ENCODE peak calls at places on chromosome 15, in ten cellular contexts. One of them, this sample, is unnamed.

GRCh38 chr15:62122249-62122648 is 42.8 kb downstream of the C2CD4B start:
- DNase-seq in AG04450: no peak
- DNase-seq in H1: no peak
- DNase-seq in type B pancreatic cell: no peak
- DNase-seq in LNCaP clone FGC: no peak
- DNase-seq in cardiac muscle cell: no peak
- DNase-seq in PC-9: no peak
- DNase-seq in nephron progenitor cell: no peak
- DNase-seq in lung: no peak
- DNase-seq in A549: no peak
- DNase-seq in this sample: peak

GRCh38 chr15:22988811-22989210 is 8.6 kb upstream of the CYFIP1 start:
- DNase-seq in H1: no peak
- DNase-seq in nephron progenitor cell: no peak
- DNase-seq in LNCaP clone FGC: no peak
- DNase-seq in lung: no peak
- DNase-seq in cardiac muscle cell: no peak
- DNase-seq in AG04450: no peak
- DNase-seq in type B pancreatic cell: no peak
- DNase-seq in A549: no peak
- DNase-seq in PC-9: no peak
- DNase-seq in this sample: no peak

GRCh38 chr15:42275780-42276395 is 2.7 kb upstream of the TMEM87A start:
- DNase-seq in nephron progenitor cell: no peak
- DNase-seq in type B pancreatic cell: no peak
- DNase-seq in H1: no peak
- DNase-seq in AG04450: no peak
- DNase-seq in LNCaP clone FGC: no peak
- DNase-seq in cardiac muscle cell: no peak
- DNase-seq in A549: no peak
- DNase-seq in lung: no peak
- DNase-seq in PC-9: no peak
- DNase-seq in this sample: no peak

GRCh38 chr15:58407366-58407765 is 24.4 kb upstream of the LIPC start:
- DNase-seq in lung: no peak
- DNase-seq in AG04450: no peak
- DNase-seq in cardiac muscle cell: no peak
- DNase-seq in PC-9: no peak
- DNase-seq in type B pancreatic cell: no peak
- DNase-seq in nephron progenitor cell: no peak
- DNase-seq in LNCaP clone FGC: no peak
- DNase-seq in H1: no peak
- DNase-seq in A549: no peak
- DNase-seq in this sample: no peak

GRCh38 chr15:68639926-68640600 is 61.3 kb downstream of the CORO2B start:
- DNase-seq in AG04450: no peak
- DNase-seq in type B pancreatic cell: no peak
- DNase-seq in lung: no peak
- DNase-seq in PC-9: no peak
- DNase-seq in cardiac muscle cell: no peak
- DNase-seq in LNCaP clone FGC: no peak
- DNase-seq in nephron progenitor cell: no peak
- DNase-seq in A549: no peak
- DNase-seq in H1: no peak
- DNase-seq in this sample: no peak

GRCh38 chr15:40511472-40512133 is 40.8 kb downstream of the CHST14 start:
- DNase-seq in AG04450: no peak
- DNase-seq in lung: peak
- DNase-seq in H1: peak
- DNase-seq in nephron progenitor cell: peak
- DNase-seq in cardiac muscle cell: peak
- DNase-seq in A549: peak
- DNase-seq in LNCaP clone FGC: peak
- DNase-seq in type B pancreatic cell: peak
- DNase-seq in PC-9: peak
- DNase-seq in this sample: peak

GRCh38 chr15:84598993-84599392 is 1.8 kb upstream of the ZSCAN2 start:
- DNase-seq in AG04450: peak
- DNase-seq in nephron progenitor cell: peak
- DNase-seq in LNCaP clone FGC: no peak
- DNase-seq in lung: no peak
- DNase-seq in H1: peak
- DNase-seq in cardiac muscle cell: peak
- DNase-seq in A549: peak
- DNase-seq in type B pancreatic cell: no peak
- DNase-seq in PC-9: peak
- DNase-seq in this sample: peak

GRCh38 chr15:38559131-38559530 is 5.5 kb downstream of the RASGRP1 start:
- DNase-seq in lung: no peak
- DNase-seq in LNCaP clone FGC: no peak
- DNase-seq in AG04450: no peak
- DNase-seq in A549: no peak
- DNase-seq in H1: no peak
- DNase-seq in type B pancreatic cell: no peak
- DNase-seq in cardiac muscle cell: no peak
- DNase-seq in PC-9: no peak
- DNase-seq in nephron progenitor cell: no peak
- DNase-seq in this sample: no peak

GRCh38 chr15:45521596-45522167 is 873 bp downstream of the SLC30A4 start:
- DNase-seq in PC-9: no peak
- DNase-seq in A549: peak
- DNase-seq in LNCaP clone FGC: peak
- DNase-seq in AG04450: no peak
- DNase-seq in cardiac muscle cell: peak
- DNase-seq in nephron progenitor cell: no peak
- DNase-seq in lung: no peak
- DNase-seq in H1: no peak
- DNase-seq in type B pancreatic cell: no peak
- DNase-seq in this sample: peak

GRCh38 chr15:43769584-43770228 is 7.1 kb downstream of the ELL3 start:
- DNase-seq in lung: no peak
- DNase-seq in nephron progenitor cell: peak
- DNase-seq in LNCaP clone FGC: no peak
- DNase-seq in cardiac muscle cell: peak
- DNase-seq in H1: peak
- DNase-seq in type B pancreatic cell: no peak
- DNase-seq in PC-9: peak
- DNase-seq in A549: peak
- DNase-seq in AG04450: peak
- DNase-seq in this sample: peak

GRCh38 chr15:96200357-96200972 is 130.0 kb upstream of the NR2F2 start:
- DNase-seq in lung: no peak
- DNase-seq in type B pancreatic cell: no peak
- DNase-seq in H1: no peak
- DNase-seq in PC-9: peak
- DNase-seq in cardiac muscle cell: no peak
- DNase-seq in AG04450: no peak
- DNase-seq in nephron progenitor cell: no peak
- DNase-seq in LNCaP clone FGC: no peak
- DNase-seq in A549: no peak
- DNase-seq in this sample: no peak

GRCh38 chr15:47991376-47991775 is 129.4 kb upstream of the SLC24A5 start:
- DNase-seq in nephron progenitor cell: no peak
- DNase-seq in A549: no peak
- DNase-seq in H1: no peak
- DNase-seq in lung: no peak
- DNase-seq in PC-9: no peak
- DNase-seq in cardiac muscle cell: no peak
- DNase-seq in type B pancreatic cell: no peak
- DNase-seq in AG04450: no peak
- DNase-seq in LNCaP clone FGC: no peak
- DNase-seq in this sample: no peak

GRCh38 chr15:99432271-99433025 is 133.3 kb upstream of the MEF2A start:
- DNase-seq in type B pancreatic cell: no peak
- DNase-seq in PC-9: no peak
- DNase-seq in LNCaP clone FGC: no peak
- DNase-seq in AG04450: no peak
- DNase-seq in H1: no peak
- DNase-seq in lung: no peak
- DNase-seq in A549: no peak
- DNase-seq in cardiac muscle cell: no peak
- DNase-seq in nephron progenitor cell: no peak
- DNase-seq in this sample: no peak

GRCh38 chr15:87753539-87753938 is 503.0 kb downstream of the NTRK3 start:
- DNase-seq in PC-9: no peak
- DNase-seq in type B pancreatic cell: no peak
- DNase-seq in cardiac muscle cell: no peak
- DNase-seq in A549: peak
- DNase-seq in H1: no peak
- DNase-seq in nephron progenitor cell: no peak
- DNase-seq in lung: no peak
- DNase-seq in AG04450: no peak
- DNase-seq in LNCaP clone FGC: no peak
- DNase-seq in this sample: no peak

GRCh38 chr15:57198654-57199241 is 177.6 kb upstream of the CGNL1 start:
- DNase-seq in AG04450: no peak
- DNase-seq in A549: no peak
- DNase-seq in H1: no peak
- DNase-seq in type B pancreatic cell: no peak
- DNase-seq in lung: no peak
- DNase-seq in PC-9: no peak
- DNase-seq in nephron progenitor cell: no peak
- DNase-seq in cardiac muscle cell: peak
- DNase-seq in LNCaP clone FGC: peak
- DNase-seq in this sample: no peak

GRCh38 chr15:67998599-67999122 is 55.5 kb upstream of the PIAS1 start:
- DNase-seq in lung: no peak
- DNase-seq in H1: no peak
- DNase-seq in A549: peak
- DNase-seq in type B pancreatic cell: no peak
- DNase-seq in LNCaP clone FGC: peak
- DNase-seq in PC-9: peak
- DNase-seq in nephron progenitor cell: no peak
- DNase-seq in AG04450: no peak
- DNase-seq in cardiac muscle cell: no peak
- DNase-seq in this sample: peak

GRCh38 chr15:63157891-63158431 is 684 bp upstream of the RPS27L start:
- DNase-seq in type B pancreatic cell: no peak
- DNase-seq in AG04450: peak
- DNase-seq in nephron progenitor cell: peak
- DNase-seq in lung: peak
- DNase-seq in H1: peak
- DNase-seq in A549: peak
- DNase-seq in LNCaP clone FGC: no peak
- DNase-seq in PC-9: peak
- DNase-seq in cardiac muscle cell: peak
- DNase-seq in this sample: peak
- TF ChIP-seq CTCF in type B pancreatic cell: peak
- TF ChIP-seq CTCF in AG04450: peak
- TF ChIP-seq CTCF in nephron progenitor cell: no peak
- TF ChIP-seq CTCF in lung: no peak
- TF ChIP-seq CTCF in H1: no peak
- TF ChIP-seq CTCF in A549: no peak
- TF ChIP-seq CTCF in LNCaP clone FGC: no peak
- TF ChIP-seq CTCF in PC-9: no peak
- TF ChIP-seq CTCF in cardiac muscle cell: peak
- TF ChIP-seq CTCF in this sample: peak

DNA sequence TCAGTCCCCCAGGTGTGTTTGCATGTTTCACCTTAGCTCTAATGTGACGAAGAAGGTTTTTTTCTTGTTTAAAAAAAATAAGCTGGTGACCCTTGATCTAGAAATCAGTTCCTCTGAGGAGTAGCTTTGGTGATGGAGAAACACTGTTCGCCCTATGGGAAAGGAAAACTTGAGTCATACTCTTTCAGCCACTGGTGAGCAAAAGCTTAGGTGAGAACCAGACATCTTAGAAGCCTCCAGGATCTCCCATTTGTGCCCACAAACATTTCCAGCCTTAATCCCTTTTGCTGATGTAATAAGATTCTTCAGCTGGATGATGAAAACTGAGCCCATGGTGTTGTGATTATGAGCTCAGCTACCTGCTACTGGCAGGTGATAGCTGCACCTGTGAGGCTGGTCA is 37.8 kb downstream of the SLC27A2 start:
- DNase-seq in cardiac muscle cell: no peak
- DNase-seq in type B pancreatic cell: no peak
- DNase-seq in PC-9: peak
- DNase-seq in H1: no peak
- DNase-seq in lung: no peak
- DNase-seq in LNCaP clone FGC: no peak
- DNase-seq in nephron progenitor cell: no peak
- DNase-seq in AG04450: no peak
- DNase-seq in A549: no peak
- DNase-seq in this sample: peak
- TF ChIP-seq CTCF in cardiac muscle cell: no peak
- TF ChIP-seq CTCF in type B pancreatic cell: no peak
- TF ChIP-seq CTCF in PC-9: no peak
- TF ChIP-seq CTCF in H1: no peak
- TF ChIP-seq CTCF in lung: no peak
- TF ChIP-seq CTCF in LNCaP clone FGC: no peak
- TF ChIP-seq CTCF in nephron progenitor cell: no peak
- TF ChIP-seq CTCF in AG04450: no peak
- TF ChIP-seq CTCF in A549: no peak
- TF ChIP-seq CTCF in this sample: no peak

DNA sequence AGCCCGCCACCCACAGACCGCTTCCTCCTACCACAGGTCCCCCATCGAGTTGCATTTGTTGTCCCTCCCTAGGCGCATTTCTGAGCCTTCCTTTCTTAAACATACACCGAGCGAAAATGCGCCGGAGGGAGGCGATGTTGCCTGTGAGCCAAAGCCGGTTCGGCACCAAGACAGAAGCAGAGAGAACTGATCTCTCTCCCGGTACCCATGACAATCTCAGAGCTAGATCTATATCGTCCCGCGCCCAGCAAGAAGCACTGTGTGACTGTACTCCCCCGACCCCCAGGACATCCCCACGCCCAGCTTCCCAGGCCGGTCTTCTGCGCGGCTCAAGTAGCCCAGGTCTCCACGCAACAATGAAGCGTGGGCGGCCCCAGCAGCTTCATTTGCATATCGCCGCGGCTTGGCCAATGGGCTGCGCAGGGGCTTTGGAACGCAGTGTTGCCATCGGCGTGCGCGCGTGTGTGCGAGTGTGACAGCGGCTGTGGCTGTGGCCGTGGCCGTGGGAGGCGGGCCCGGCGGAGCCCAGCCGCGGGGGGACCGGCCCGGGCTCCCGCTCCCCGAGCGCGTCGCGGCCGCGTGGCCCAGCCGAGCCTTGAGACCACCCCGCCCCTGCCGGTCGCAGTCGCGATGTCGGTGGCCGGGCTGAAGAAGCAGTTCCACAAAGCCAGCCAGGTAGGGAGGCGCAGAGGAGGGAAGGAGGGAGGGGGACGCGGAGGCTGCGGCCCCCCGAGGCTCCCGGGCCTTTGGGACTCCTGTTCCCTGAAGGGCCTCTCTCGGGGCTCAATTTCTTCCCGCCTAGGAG is at the start of gene SH3GL3:
- DNase-seq in lung: peak
- DNase-seq in type B pancreatic cell: peak
- DNase-seq in LNCaP clone FGC: peak
- DNase-seq in A549: peak
- DNase-seq in nephron progenitor cell: peak
- DNase-seq in AG04450: no peak
- DNase-seq in cardiac muscle cell: peak
- DNase-seq in PC-9: peak
- DNase-seq in H1: peak
- DNase-seq in this sample: peak
- TF ChIP-seq CTCF in lung: no peak
- TF ChIP-seq CTCF in type B pancreatic cell: peak
- TF ChIP-seq CTCF in LNCaP clone FGC: peak
- TF ChIP-seq CTCF in A549: peak
- TF ChIP-seq CTCF in nephron progenitor cell: no peak
- TF ChIP-seq CTCF in AG04450: peak
- TF ChIP-seq CTCF in cardiac muscle cell: peak
- TF ChIP-seq CTCF in PC-9: no peak
- TF ChIP-seq CTCF in H1: peak
- TF ChIP-seq CTCF in this sample: peak

GRCh38 chr15:59918994-59919951 is 84.8 kb upstream of the FOXB1 start:
- DNase-seq in LNCaP clone FGC: no peak
- DNase-seq in type B pancreatic cell: no peak
- DNase-seq in lung: no peak
- DNase-seq in A549: peak
- DNase-seq in nephron progenitor cell: no peak
- DNase-seq in cardiac muscle cell: no peak
- DNase-seq in AG04450: no peak
- DNase-seq in PC-9: peak
- DNase-seq in H1: no peak
- DNase-seq in this sample: no peak
- TF ChIP-seq CTCF in LNCaP clone FGC: no peak
- TF ChIP-seq CTCF in type B pancreatic cell: no peak
- TF ChIP-seq CTCF in lung: no peak
- TF ChIP-seq CTCF in A549: no peak
- TF ChIP-seq CTCF in nephron progenitor cell: no peak
- TF ChIP-seq CTCF in cardiac muscle cell: no peak
- TF ChIP-seq CTCF in AG04450: no peak
- TF ChIP-seq CTCF in PC-9: no peak
- TF ChIP-seq CTCF in H1: no peak
- TF ChIP-seq CTCF in this sample: no peak

This sample was measured in fibroblast of villous mesenchyme.